ENCODE peak calls at places on chromosomes 16 and 17, in eight cellular contexts. U, Y, K, V, E, X, O and S are unnamed samples.

GRCh38 chr17:77279448-77280303 is 138.9 kb downstream of the SEC14L1 start:
- DNase-seq in U (no peak), Y (no peak), K (no peak), V (peak), E (no peak), X (no peak), O (no peak), S (no peak)

GRCh38 chr16:31128711-31129567 is 6.6 kb downstream of the PRSS8 start:
- DNase-seq in U (no peak), Y (no peak), K (no peak), V (no peak), E (no peak), X (peak), O (no peak), S (no peak)

GRCh38 chr16:53695070-53695469 is 8.6 kb downstream of the RPGRIP1L start:
- DNase-seq in U (no peak), Y (no peak), K (no peak), V (peak), E (no peak), X (no peak), O (no peak), S (no peak)

GRCh38 chr17:63947711-63948330 is 15.7 kb upstream of the CD79B start:
- DNase-seq in U (no peak), Y (no peak), K (no peak), V (no peak), E (no peak), X (no peak), O (no peak), S (no peak)

GRCh38 chr16:2749476-2749875 is 3.0 kb upstream of the SRRM2 start:
- DNase-seq in U (no peak), Y (no peak), K (no peak), V (no peak), E (no peak), X (no peak), O (no peak), S (no peak)

GRCh38 chr17:65287040-65287439 is 149.9 kb downstream of the RGS9 start:
- DNase-seq in U (no peak), Y (peak), K (no peak), V (no peak), E (no peak), X (no peak), O (no peak), S (no peak)

GRCh38 chr16:28891964-28892890 is 13.9 kb downstream of the ATP2A1 start:
- DNase-seq in U (no peak), Y (no peak), K (no peak), V (no peak), E (no peak), X (no peak), O (no peak), S (no peak)

GRCh38 chr16:17270683-17271109 is 200.1 kb downstream of the XYLT1 start:
- DNase-seq in U (no peak), Y (no peak), K (no peak), V (no peak), E (no peak), X (no peak), O (no peak), S (no peak)

GRCh38 chr16:56488035-56488434 is 31.8 kb downstream of the BBS2 start:
- DNase-seq in U (no peak), Y (no peak), K (no peak), V (no peak), E (no peak), X (peak), O (no peak), S (no peak)

GRCh38 chr16:86355538-86355937 is 154.8 kb upstream of the FOXF1 start:
- DNase-seq in U (no peak), Y (no peak), K (no peak), V (peak), E (no peak), X (no peak), O (no peak), S (no peak)

GRCh38 chr17:64343833-64344637 is 46.6 kb downstream of the PECAM1 start:
- DNase-seq in U (no peak), Y (peak), K (peak), V (peak), E (peak), X (peak), O (peak), S (peak)

GRCh38 chr17:40363480-40363838 is 1.1 kb downstream of the GJD3 start:
- DNase-seq in U (no peak), Y (no peak), K (no peak), V (no peak), E (no peak), X (no peak), O (peak), S (no peak)

GRCh38 chr16:85755929-85756768 is 5.3 kb upstream of the C16orf74 start:
- DNase-seq in U (no peak), Y (no peak), K (no peak), V (peak), E (no peak), X (no peak), O (no peak), S (no peak)

GRCh38 chr17:40960144-40960543 is 6.6 kb downstream of the KRT39 start:
- DNase-seq in U (no peak), Y (no peak), K (no peak), V (peak), E (no peak), X (no peak), O (no peak), S (no peak)

GRCh38 chr16:84868328-84868727 is 48.5 kb downstream of the CRISPLD2 start:
- DNase-seq in U (no peak), Y (no peak), K (no peak), V (no peak), E (no peak), X (no peak), O (no peak), S (no peak)

GRCh38 chr17:64128787-64129514 is 993 bp downstream of the ERN1 start:
- DNase-seq in U (no peak), Y (peak), K (no peak), V (peak), E (no peak), X (no peak), O (peak), S (no peak)

GRCh38 chr16:89669755-89670154 is 12.1 kb downstream of the SPATA33 start:
- DNase-seq in U (no peak), Y (no peak), K (no peak), V (no peak), E (no peak), X (no peak), O (no peak), S (no peak)

GRCh38 chr17:58385359-58385899 is 31.9 kb downstream of the RNF43 start:
- DNase-seq in U (no peak), Y (no peak), K (no peak), V (no peak), E (no peak), X (no peak), O (no peak), S (no peak)

GRCh38 chr17:80104321-80104955 is 3.1 kb downstream of the GAA start:
- DNase-seq in U (no peak), Y (peak), K (no peak), V (no peak), E (no peak), X (no peak), O (no peak), S (no peak)

GRCh38 chr16:81432899-81433560 is 11.6 kb upstream of the CMIP start:
- DNase-seq in U (no peak), Y (no peak), K (no peak), V (no peak), E (no peak), X (no peak), O (no peak), S (no peak)

GRCh38 chr16:84689126-84689525 is 10.7 kb upstream of the USP10 start:
- DNase-seq in U (no peak), Y (no peak), K (no peak), V (peak), E (no peak), X (no peak), O (peak), S (no peak)

GRCh38 chr17:41071606-41072375 is 6.1 kb upstream of the KRTAP2-4 start:
- DNase-seq in U (no peak), Y (no peak), K (no peak), V (no peak), E (no peak), X (no peak), O (no peak), S (no peak)

GRCh38 chr16:85227924-85228462 is 115.7 kb upstream of the CIBAR2 start:
- DNase-seq in U (no peak), Y (peak), K (no peak), V (peak), E (no peak), X (peak), O (no peak), S (no peak)

GRCh38 chr17:1162116-1162855 is 17.5 kb downstream of the ABR start:
- DNase-seq in U (no peak), Y (no peak), K (no peak), V (no peak), E (no peak), X (no peak), O (no peak), S (no peak)

GRCh38 chr16:74868035-74868434 is 93.4 kb upstream of the FA2H start:
- DNase-seq in U (no peak), Y (no peak), K (no peak), V (no peak), E (no peak), X (no peak), O (no peak), S (no peak)

GRCh38 chr17:29546834-29547233 is 20.0 kb downstream of the ABHD15 start:
- DNase-seq in U (no peak), Y (no peak), K (no peak), V (no peak), E (no peak), X (no peak), O (no peak), S (no peak)

GRCh38 chr17:75778861-75779249 is 5.8 kb upstream of the UNK start:
- DNase-seq in U (peak), Y (peak), K (no peak), V (no peak), E (peak), X (no peak), O (no peak), S (no peak)

GRCh38 chr16:71249399-71249798 is 18.9 kb upstream of the HYDIN start:
- DNase-seq in U (no peak), Y (peak), K (no peak), V (no peak), E (no peak), X (no peak), O (no peak), S (no peak)

GRCh38 chr16:3118204-3118790 is 5.9 kb downstream of the ZNF205 start:
- DNase-seq in U (no peak), Y (peak), K (no peak), V (no peak), E (no peak), X (no peak), O (no peak), S (no peak)